ENCODE peak calls at places on chromosomes 13 and 19, in five cellular contexts. A is Peyer's patch, R is gastrocnemius medialis, F is right lobe of liver, D is IMR-90. X is an unnamed sample.

GRCh38 chr19:18152444-18152816 is 533 bp upstream of the PIK3R2 start:
- DNase-seq in D (peak), A (peak), R (peak), F (peak), X (peak)

GRCh38 chr13:110716235-110716505 is 2.7 kb downstream of the ING1 start:
- DNase-seq in F (peak), D (no peak), A (peak), R (peak), X (no peak)

GRCh38 chr19:48760514-48761221 is 5.3 kb downstream of the FGF21 start:
- DNase-seq in F (no peak), R (no peak), D (no peak), A (no peak), X (no peak)

GRCh38 chr19:5403968-5404640 is 51.1 kb upstream of the ZNRF4 start:
- DNase-seq in A (peak), R (no peak), D (peak), F (peak), X (peak)

GRCh38 chr19:9782282-9782681 is 13.7 kb upstream of the ZNF846 start:
- DNase-seq in R (no peak), F (no peak), D (no peak), A (no peak), X (no peak)

GRCh38 chr19:18167975-18168645 is 5.5 kb upstream of the IFI30 start:
- DNase-seq in A (peak), F (no peak), R (no peak), D (peak), X (no peak)

GRCh38 chr19:43820098-43820860 is 6.8 kb upstream of the ZNF283 start:
- DNase-seq in R (no peak), A (peak), F (no peak), D (peak), X (no peak)

GRCh38 chr13:24096659-24097058 is 63.9 kb upstream of the SPATA13 start:
- DNase-seq in F (no peak), R (no peak), A (no peak), D (no peak), X (no peak)

GRCh38 chr13:62119739-62120700 is 704.4 kb upstream of the PCDH20 start:
- DNase-seq in R (no peak), A (no peak), F (no peak), D (peak), X (no peak)

GRCh38 chr19:20151617-20152145 is 15.3 kb upstream of the ZNF486 start:
- DNase-seq in F (no peak), D (no peak), A (no peak), R (no peak), X (no peak)

GRCh38 chr13:20182231-20182846 is 10.4 kb downstream of the GJB2 start:
- DNase-seq in F (no peak), D (peak), R (no peak), A (peak), X (no peak)
- TF ChIP-seq CTCF in F (peak), D (peak), R (peak), A (peak), X (peak)

DNA sequence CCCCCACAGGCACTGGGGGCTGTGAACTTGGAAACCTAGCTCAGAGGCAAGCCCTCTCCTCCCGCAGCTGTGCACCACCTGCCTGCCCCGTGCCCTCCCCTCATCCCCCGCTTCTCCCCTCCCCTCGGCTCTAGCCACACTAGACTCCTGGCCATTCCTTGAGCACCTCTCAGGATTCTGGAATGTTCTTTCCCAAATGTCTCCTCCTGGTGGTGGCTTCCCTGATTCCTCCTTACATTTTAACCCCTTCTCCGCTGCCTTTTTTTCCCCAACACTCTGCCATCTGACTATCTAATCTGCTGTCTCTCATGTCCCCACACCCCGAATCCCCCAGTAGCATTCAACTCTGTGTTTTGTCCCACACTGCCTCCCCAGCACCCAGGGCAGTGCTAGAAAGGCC is 6.7 kb downstream of the NANOS3 start:
- DNase-seq in A (no peak), F (no peak), R (no peak), D (no peak), X (no peak)
- H3K27ac ChIP-seq in A (no peak), F (no peak), R (no peak), D (no peak), X (no peak)

GRCh38 chr13:33351324-33351723 is 65.8 kb upstream of the STARD13 start:
- DNase-seq in A (no peak), R (no peak), D (peak), F (no peak), X (no peak)

GRCh38 chr13:33349314-33349995 is 63.9 kb upstream of the STARD13 start:
- DNase-seq in D (no peak), A (peak), F (no peak), R (peak), X (no peak)

GRCh38 chr13:33348366-33348765 is 62.8 kb upstream of the STARD13 start:
- DNase-seq in R (no peak), D (peak), A (no peak), F (no peak), X (no peak)

GRCh38 chr13:33352023-33352422 is 66.5 kb upstream of the STARD13 start:
- DNase-seq in F (no peak), R (no peak), D (no peak), A (no peak), X (no peak)

GRCh38 chr13:33349996-33350826 is 64.7 kb upstream of the STARD13 start:
- DNase-seq in D (peak), F (no peak), R (peak), A (peak), X (peak)
- TF ChIP-seq POLR2A in D (no peak), F (no peak), R (peak), A (no peak), X (no peak)

DNA sequence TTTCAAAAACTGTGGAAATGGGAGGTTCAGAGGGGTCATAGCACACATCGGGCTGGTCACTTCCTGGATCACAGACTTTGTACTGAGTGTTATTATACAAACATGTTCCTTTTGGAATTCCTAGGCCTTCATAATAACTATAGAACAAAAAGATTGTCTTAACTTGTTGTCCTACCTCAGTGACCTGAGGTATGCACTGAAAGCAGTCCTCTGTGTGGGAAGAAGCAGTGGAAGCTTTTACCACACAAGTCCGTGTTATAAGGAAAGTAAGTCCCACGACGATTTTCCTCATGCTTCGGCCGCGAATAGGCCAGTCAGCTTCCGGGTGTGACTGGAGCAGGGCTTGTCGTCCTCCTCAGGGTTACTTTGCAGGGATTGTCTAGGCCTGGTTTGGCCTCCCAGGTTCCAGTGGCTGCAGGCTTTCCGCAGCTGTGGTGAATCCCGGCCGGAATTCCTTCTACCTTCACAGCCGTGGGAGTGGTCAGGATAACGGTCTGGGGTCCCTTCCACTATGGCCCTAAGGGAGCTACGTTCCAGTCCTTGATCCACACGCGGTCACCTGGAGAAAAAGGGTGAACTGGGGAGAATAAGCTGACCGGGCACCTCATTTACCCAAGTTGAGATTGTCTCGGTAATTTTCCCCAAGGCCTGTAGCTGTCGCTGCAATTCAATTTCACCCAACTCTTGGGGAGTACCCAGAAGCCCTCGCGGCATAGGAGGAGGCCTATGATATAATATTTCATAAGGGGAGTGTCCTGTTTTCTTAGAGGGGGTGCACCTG is 16.0 kb downstream of the NAPSA start:
- DNase-seq in R (no peak), D (no peak), F (no peak), A (no peak), X (no peak)
- TF ChIP-seq CTCF in R (no peak), D (no peak), F (no peak), A (no peak), X (no peak)

GRCh38 chr13:112525306-112525945 is 62.5 kb downstream of the TUBGCP3 start:
- DNase-seq in F (no peak), R (no peak), D (peak), A (no peak), X (no peak)
- H3K27ac ChIP-seq in F (no peak), R (no peak), D (no peak), A (no peak), X (no peak)

X was measured in ovary.